ENCODE peak calls at places on chromosomes 11 and 22, in four cellular contexts. Z is CD8-positive, alpha-beta T cell; J is esophagus squamous epithelium; R is right cardiac atrium. I is an unnamed sample.

GRCh38 chr11:103608566-103608965 is 427.9 kb upstream of the DDI1 start:
- DNase-seq in J (no peak), Z (no peak), R (no peak), I (no peak)

GRCh38 chr11:1307998-1308744 is 1.3 kb downstream of the TOLLIP start:
- DNase-seq in Z (no peak), J (no peak), R (no peak), I (peak; percentile 28)

GRCh38 chr11:126212089-126212660 is 593 bp downstream of the FAM118B start:
- DNase-seq in J (no peak), Z (no peak), R (no peak), I (no peak)

GRCh38 chr22:18085188-18085587 is 7.4 kb downstream of the PEX26 start:
- DNase-seq in R (no peak), Z (no peak), J (no peak), I (no peak)

GRCh38 chr22:31692186-31692886 is 30.3 kb upstream of the PISD start:
- DNase-seq in R (no peak), Z (no peak), J (no peak), I (no peak)

GRCh38 chr11:122399375-122399774 is 256.1 kb upstream of the UBASH3B start:
- DNase-seq in R (no peak), Z (no peak), J (no peak), I (no peak)

GRCh38 chr22:22748297-22748743 is 103.9 kb downstream of the GGTLC2 start:
- DNase-seq in J (no peak), Z (no peak), R (no peak), I (peak; percentile 83)

GRCh38 chr22:24525416-24526037 is 29.4 kb downstream of the GUCD1 start:
- DNase-seq in R (peak; percentile 87), J (no peak), Z (peak; percentile 69), I (peak; percentile 95)

GRCh38 chr11:46429709-46430108 is 38.1 kb upstream of the CHRM4 start:
- DNase-seq in J (no peak), Z (no peak), R (no peak), I (no peak)

GRCh38 chr22:35648066-35649025 is at the start of gene APOL6:
- DNase-seq in R (peak; percentile 66), J (no peak), Z (peak; percentile 67), I (no peak)

GRCh38 chr22:38829485-38829884 is 14.3 kb downstream of the NPTXR start:
- DNase-seq in Z (no peak), R (no peak), J (no peak), I (no peak)

GRCh38 chr11:110463153-110463552 is 33.4 kb downstream of the FDX1 start:
- DNase-seq in J (no peak), Z (peak; percentile 29), R (peak; percentile 74), I (peak; percentile 85)

GRCh38 chr11:60485987-60486386 is 6.6 kb upstream of the MS4A12 start:
- DNase-seq in R (peak; percentile 12), J (no peak), Z (no peak), I (peak; percentile 80)

GRCh38 chr11:122578168-122578825 is 77.2 kb upstream of the UBASH3B start:
- DNase-seq in Z (no peak), J (no peak), R (no peak), I (no peak)

GRCh38 chr11:33723238-33723881 is 12.9 kb downstream of the CD59 start:
- DNase-seq in J (no peak), Z (no peak), R (no peak), I (peak; percentile 63)

GRCh38 chr11:46120361-46120710 is 918 bp downstream of the PHF21A start:
- DNase-seq in Z (peak; percentile 29), R (peak; percentile 65), J (no peak), I (no peak)

GRCh38 chr11:87092159-87092558 is 54.4 kb downstream of the TMEM135 start:
- DNase-seq in Z (no peak), J (no peak), R (no peak), I (no peak)

GRCh38 chr11:86814775-86815174 is 14.4 kb downstream of the PRSS23 start:
- DNase-seq in Z (no peak), R (no peak), J (no peak), I (no peak)

GRCh38 chr11:94107363-94107762 is 21.3 kb upstream of the PANX1 start:
- DNase-seq in J (no peak), R (no peak), Z (no peak), I (no peak)

GRCh38 chr11:86577663-86578636 is 94.5 kb downstream of the ME3 start:
- DNase-seq in J (no peak), Z (no peak), R (peak; percentile 83), I (no peak)

GRCh38 chr22:48241658-48242057 is 1479.2 kb downstream of the TBC1D22A start:
- DNase-seq in R (no peak), Z (no peak), J (no peak), I (no peak)

GRCh38 chr22:40305625-40306024 is 40.7 kb upstream of the ADSL start:
- DNase-seq in J (no peak), Z (no peak), R (no peak), I (no peak)

GRCh38 chr11:747176-748006 is at the start of gene TALDO1:
- DNase-seq in Z (peak; percentile 64), J (peak; percentile 44), R (peak; percentile 97), I (peak; percentile 97)

GRCh38 chr22:32475428-32476010 is 908 bp downstream of the FBXO7 start:
- DNase-seq in Z (no peak), J (no peak), R (peak; percentile 66), I (peak; percentile 66)

GRCh38 chr11:112363527-112363926 is 102.9 kb upstream of the PLET1 start:
- DNase-seq in J (no peak), Z (no peak), R (no peak), I (no peak)

GRCh38 chr11:12271241-12271640 is 106.1 kb upstream of the PARVA start:
- DNase-seq in R (no peak), J (no peak), Z (no peak), I (no peak)

GRCh38 chr11:12270215-12270797 is 107.1 kb upstream of the PARVA start:
- DNase-seq in Z (no peak), J (no peak), R (no peak), I (no peak)

GRCh38 chr11:12272821-12273617 is 104.4 kb upstream of the PARVA start:
- DNase-seq in R (no peak), J (no peak), Z (no peak), I (no peak)

GRCh38 chr11:12270817-12271216 is 106.6 kb upstream of the PARVA start:
- DNase-seq in Z (no peak), R (no peak), J (no peak), I (no peak)

GRCh38 chr11:12271826-12272366 is 105.5 kb upstream of the PARVA start:
- DNase-seq in J (no peak), Z (no peak), R (no peak), I (no peak)
- H3K4me3 ChIP-seq in J (no peak overlapping the region), Z (no peak overlapping the region), R (no peak overlapping the region), I (no peak overlapping the region)

GRCh38 chr11:25737071-25737675 is 594.8 kb upstream of the ANO3 start:
- DNase-seq in J (no peak), Z (no peak), R (no peak), I (no peak)
- H3K4me3 ChIP-seq in J (no peak overlapping the region), Z (no peak overlapping the region), R (no peak overlapping the region), I (no peak overlapping the region)

GRCh38 chr22:19959043-19959586 is 17.5 kb upstream of the TXNRD2 start:
- DNase-seq in J (no peak), Z (no peak), R (peak; percentile 93), I (peak; percentile 99)

GRCh38 chr22:19960491-19961200 is 19.0 kb upstream of the TXNRD2 start:
- DNase-seq in Z (no peak), J (no peak), R (peak; percentile 47), I (no peak)

GRCh38 chr22:19958083-19959042 is 16.7 kb upstream of the TXNRD2 start:
- DNase-seq in J (no peak), Z (no peak), R (peak; percentile 60), I (no peak)

GRCh38 chr22:19961201-19961580 is 19.6 kb upstream of the TXNRD2 start:
- DNase-seq in Z (no peak), J (no peak), R (peak; percentile 57), I (no peak)

DNA sequence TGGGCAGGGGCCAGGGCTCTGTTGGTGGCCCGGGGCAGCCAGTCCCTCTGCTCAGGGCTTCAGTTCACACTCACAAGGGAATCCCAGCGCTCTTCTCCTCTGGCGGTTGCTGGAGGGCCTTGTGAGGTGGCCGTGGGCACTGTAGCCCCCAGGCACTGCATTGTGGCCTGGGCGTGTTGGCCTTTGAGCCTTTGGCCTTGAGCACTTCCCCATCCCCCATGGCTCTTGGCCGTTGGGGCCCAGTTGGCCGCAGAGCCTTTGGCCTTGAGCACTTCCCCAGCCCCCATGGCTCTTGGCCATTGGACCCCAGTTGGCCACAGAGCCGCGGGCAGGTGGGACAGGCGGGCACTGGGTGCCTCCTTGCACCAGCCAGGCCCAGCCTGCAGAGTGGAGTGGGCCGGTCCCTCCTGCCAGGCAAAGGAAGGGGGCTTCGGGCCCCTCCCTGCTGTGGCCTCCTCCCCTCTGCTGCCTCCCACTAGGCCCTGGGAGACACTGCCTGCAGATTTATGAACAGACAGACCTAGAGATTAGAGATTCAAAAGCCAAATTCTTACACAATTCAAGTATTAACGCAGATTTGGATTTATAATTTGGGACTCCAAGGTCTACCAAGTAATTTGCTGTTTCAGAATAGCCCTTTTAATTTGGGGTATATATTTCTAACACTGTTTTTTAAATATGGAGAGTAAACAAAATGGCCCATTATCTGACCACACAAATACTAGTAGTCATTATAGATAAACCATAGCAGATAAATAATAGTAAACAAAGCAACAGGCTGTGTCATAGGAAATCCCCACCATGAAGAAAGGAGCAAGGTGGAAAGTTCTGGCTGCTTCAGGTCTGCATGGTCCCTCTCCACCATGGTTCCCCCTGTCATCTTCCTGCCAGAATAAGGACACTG is 18.2 kb upstream of the TXNRD2 start:
- DNase-seq in R (peak; percentile 65), J (no peak), Z (no peak), I (no peak)
- H3K4me3 ChIP-seq in R (no peak overlapping the region), J (peak overlapping the region; percentile 4), Z (no peak overlapping the region), I (no peak overlapping the region)

GRCh38 chr22:30399718-30400117 is 2.9 kb downstream of the SEC14L2 start:
- DNase-seq in J (no peak), Z (peak; percentile 8), R (no peak), I (no peak)

GRCh38 chr22:30400159-30400558 is 3.3 kb downstream of the SEC14L2 start:
- DNase-seq in R (no peak), J (no peak), Z (peak; percentile 27), I (no peak)

GRCh38 chr22:30397656-30398635 is 1.1 kb downstream of the SEC14L2 start:
- DNase-seq in J (no peak), R (no peak), Z (peak; percentile 21), I (no peak)

GRCh38 chr22:30396871-30397655 is at the start of gene SEC14L2:
- DNase-seq in J (no peak), Z (peak; percentile 65), R (peak; percentile 89), I (peak; percentile 86)

DNA sequence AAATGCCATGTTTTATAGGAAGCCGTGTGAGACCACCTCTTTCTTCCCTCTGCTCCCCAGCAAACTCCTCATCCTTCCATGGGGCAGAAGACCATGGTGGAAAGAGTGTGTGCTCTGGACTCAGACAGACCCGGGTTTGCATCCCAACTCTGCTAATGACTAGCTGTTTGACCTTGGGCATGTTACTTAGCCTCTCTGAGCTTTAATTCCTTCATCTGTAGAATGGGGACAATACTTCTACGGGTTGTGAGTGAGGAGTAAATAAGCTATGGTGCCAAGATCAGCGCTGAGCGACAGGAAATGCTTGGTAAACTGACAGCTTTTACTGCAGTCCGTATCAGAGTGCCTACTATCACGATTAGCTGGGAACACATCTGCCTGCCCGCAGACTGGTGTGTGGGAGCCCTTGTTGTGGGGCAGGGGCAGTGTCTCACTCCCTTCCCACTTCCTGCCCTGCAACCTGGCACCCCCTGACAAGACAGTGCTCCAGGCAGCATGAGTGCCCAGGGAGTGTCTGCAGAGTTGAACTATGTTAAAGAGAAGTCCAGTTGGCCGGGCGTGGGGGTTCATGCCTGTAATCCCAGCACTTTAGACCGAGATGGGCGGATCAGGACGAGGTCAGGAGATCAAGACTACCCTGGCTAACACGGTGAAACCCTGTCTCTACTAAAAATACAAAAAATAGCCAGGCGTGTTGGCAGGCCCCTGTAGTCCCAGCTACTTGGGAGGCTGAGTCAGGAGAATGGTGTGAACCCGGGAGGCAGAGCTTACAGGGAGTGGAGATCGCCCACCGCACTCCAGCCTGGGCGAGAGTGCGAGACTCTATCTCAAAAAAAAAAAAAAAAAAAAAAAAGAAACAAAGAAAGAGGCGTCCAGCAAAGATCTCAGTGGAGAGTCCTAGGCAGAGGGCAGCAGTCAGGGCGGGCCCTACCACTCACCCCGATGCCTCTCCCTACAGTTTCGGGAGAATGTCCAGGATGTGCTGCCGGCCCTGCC is 2.2 kb downstream of the SEC14L2 start:
- DNase-seq in Z (peak; percentile 21), R (no peak), J (no peak), I (no peak)
- H3K4me3 ChIP-seq in Z (peak overlapping the region; percentile 76), R (no peak overlapping the region), J (no peak overlapping the region), I (peak overlapping the region; percentile 84)

I was measured in endodermal cell.